ENCODE peak calls at places on chromosomes 6 and 20, in ten cellular contexts. One of them, this sample, is unnamed.

GRCh38 chr6:135830971-135831370 is 20.5 kb upstream of the PDE7B start:
- DNase-seq in HEK293T: no peak
- DNase-seq in NCI-H2081: no peak
- DNase-seq in left colon: no peak
- DNase-seq in ascending aorta: no peak
- DNase-seq in fibroblast of gingiva: peak
- DNase-seq in ELF-1: no peak
- DNase-seq in endothelial cell of umbilical vein: no peak
- DNase-seq in naive thymus-derived CD8-positive, alpha-beta T cell: no peak
- DNase-seq in kidney: no peak
- DNase-seq in this sample: no peak

GRCh38 chr6:15363523-15364400 is 117.9 kb downstream of the JARID2 start:
- DNase-seq in HEK293T: peak
- DNase-seq in NCI-H2081: no peak
- DNase-seq in left colon: no peak
- DNase-seq in ascending aorta: no peak
- DNase-seq in fibroblast of gingiva: no peak
- DNase-seq in ELF-1: peak
- DNase-seq in endothelial cell of umbilical vein: no peak
- DNase-seq in naive thymus-derived CD8-positive, alpha-beta T cell: no peak
- DNase-seq in kidney: no peak
- DNase-seq in this sample: no peak

GRCh38 chr6:137332637-137333228 is 113.5 kb upstream of the IFNGR1 start:
- DNase-seq in HEK293T: no peak
- DNase-seq in NCI-H2081: no peak
- DNase-seq in left colon: no peak
- DNase-seq in ascending aorta: no peak
- DNase-seq in fibroblast of gingiva: peak
- DNase-seq in ELF-1: no peak
- DNase-seq in endothelial cell of umbilical vein: no peak
- DNase-seq in naive thymus-derived CD8-positive, alpha-beta T cell: no peak
- DNase-seq in kidney: no peak
- DNase-seq in this sample: no peak

GRCh38 chr6:63740709-63741108 is 105.1 kb downstream of the PHF3 start:
- DNase-seq in HEK293T: no peak
- DNase-seq in NCI-H2081: no peak
- DNase-seq in left colon: no peak
- DNase-seq in ascending aorta: no peak
- DNase-seq in fibroblast of gingiva: peak
- DNase-seq in ELF-1: no peak
- DNase-seq in endothelial cell of umbilical vein: peak
- DNase-seq in naive thymus-derived CD8-positive, alpha-beta T cell: no peak
- DNase-seq in kidney: no peak
- DNase-seq in this sample: no peak

GRCh38 chr6:40798069-40798770 is 211.1 kb upstream of the LRFN2 start:
- DNase-seq in HEK293T: no peak
- DNase-seq in NCI-H2081: no peak
- DNase-seq in left colon: no peak
- DNase-seq in ascending aorta: no peak
- DNase-seq in fibroblast of gingiva: no peak
- DNase-seq in ELF-1: peak
- DNase-seq in endothelial cell of umbilical vein: no peak
- DNase-seq in naive thymus-derived CD8-positive, alpha-beta T cell: no peak
- DNase-seq in kidney: no peak
- DNase-seq in this sample: peak

GRCh38 chr6:44004625-44005506 is 122.4 kb downstream of the MRPL14 start:
- DNase-seq in HEK293T: no peak
- DNase-seq in NCI-H2081: no peak
- DNase-seq in left colon: peak
- DNase-seq in ascending aorta: no peak
- DNase-seq in fibroblast of gingiva: no peak
- DNase-seq in ELF-1: no peak
- DNase-seq in endothelial cell of umbilical vein: no peak
- DNase-seq in naive thymus-derived CD8-positive, alpha-beta T cell: no peak
- DNase-seq in kidney: peak
- DNase-seq in this sample: no peak

GRCh38 chr6:142696689-142697088 is 248.3 kb downstream of the HIVEP2 start:
- DNase-seq in HEK293T: no peak
- DNase-seq in NCI-H2081: no peak
- DNase-seq in left colon: peak
- DNase-seq in ascending aorta: no peak
- DNase-seq in fibroblast of gingiva: no peak
- DNase-seq in ELF-1: no peak
- DNase-seq in endothelial cell of umbilical vein: no peak
- DNase-seq in naive thymus-derived CD8-positive, alpha-beta T cell: no peak
- DNase-seq in kidney: peak
- DNase-seq in this sample: no peak

GRCh38 chr20:13095013-13095412 is 86.2 kb downstream of the SPTLC3 start:
- DNase-seq in HEK293T: no peak
- DNase-seq in NCI-H2081: no peak
- DNase-seq in left colon: no peak
- DNase-seq in ascending aorta: no peak
- DNase-seq in fibroblast of gingiva: no peak
- DNase-seq in ELF-1: no peak
- DNase-seq in endothelial cell of umbilical vein: no peak
- DNase-seq in naive thymus-derived CD8-positive, alpha-beta T cell: no peak
- DNase-seq in kidney: no peak
- DNase-seq in this sample: no peak

GRCh38 chr6:105850636-105851035 is 235.5 kb upstream of the PRDM1 start:
- DNase-seq in HEK293T: no peak
- DNase-seq in NCI-H2081: no peak
- DNase-seq in left colon: no peak
- DNase-seq in ascending aorta: no peak
- DNase-seq in fibroblast of gingiva: no peak
- DNase-seq in ELF-1: no peak
- DNase-seq in endothelial cell of umbilical vein: no peak
- DNase-seq in naive thymus-derived CD8-positive, alpha-beta T cell: no peak
- DNase-seq in kidney: no peak
- DNase-seq in this sample: no peak

GRCh38 chr6:158662607-158663464 is 13.0 kb downstream of the SYTL3 start:
- DNase-seq in HEK293T: no peak
- DNase-seq in NCI-H2081: no peak
- DNase-seq in left colon: peak
- DNase-seq in ascending aorta: no peak
- DNase-seq in fibroblast of gingiva: peak
- DNase-seq in ELF-1: peak
- DNase-seq in endothelial cell of umbilical vein: no peak
- DNase-seq in naive thymus-derived CD8-positive, alpha-beta T cell: peak
- DNase-seq in kidney: no peak
- DNase-seq in this sample: no peak

This sample was measured in H9.